ENCODE peak calls at places on chromosomes 11 and 22, in four cellular contexts. V is dorsolateral prefrontal cortex, L is GM06990, R is ovary. P is an unnamed sample.

GRCh38 chr11:44309483-44310197 is at the start of gene ALX4:
- DNase-seq in R (no peak), L (no peak), V (no peak), P (no peak)

GRCh38 chr11:120652705-120653335 is 141.3 kb downstream of the GRIK4 start:
- DNase-seq in L (no peak), V (no peak), R (no peak), P (no peak)

GRCh38 chr22:38482662-38483308 is 14.9 kb downstream of the KDELR3 start:
- DNase-seq in V (no peak), R (no peak), L (no peak), P (no peak)

GRCh38 chr22:39091136-39092081 is 5.6 kb upstream of the APOBEC3H start:
- DNase-seq in L (no peak), V (no peak), R (no peak), P (no peak)

GRCh38 chr11:121844016-121844415 is 272.0 kb downstream of the BLID start:
- DNase-seq in V (no peak), L (no peak), R (no peak), P (no peak)

GRCh38 chr22:24129980-24130379 is 51.3 kb upstream of the SUSD2 start:
- DNase-seq in R (no peak), V (no peak), L (no peak), P (no peak)

GRCh38 chr11:7583248-7583647 is 69.4 kb downstream of the PPFIBP2 start:
- DNase-seq in R (no peak), L (no peak), V (no peak), P (no peak)

GRCh38 chr22:40224702-40225101 is 47.0 kb downstream of the TNRC6B start:
- DNase-seq in R (no peak), V (no peak), L (no peak), P (no peak)

GRCh38 chr11:2130881-2131352 is 8.3 kb downstream of the IGF2 start:
- DNase-seq in V (no peak), R (no peak), L (no peak), P (no peak)

GRCh38 chr11:120280566-120281160 is 40.7 kb downstream of the POU2F3 start:
- DNase-seq in V (no peak), R (no peak), L (no peak), P (no peak)

GRCh38 chr22:19016081-19016480 is 80.0 kb upstream of the PRODH start:
- DNase-seq in R (no peak), V (no peak), L (no peak), P (no peak)

GRCh38 chr22:40329021-40329456 is 17.3 kb upstream of the ADSL start:
- DNase-seq in V (no peak), L (no peak), R (no peak), P (no peak)

GRCh38 chr11:67371199-67371548 is 2.2 kb downstream of the CLCF1 start:
- DNase-seq in V (no peak), L (no peak), R (no peak), P (no peak)

GRCh38 chr11:67372232-67372992 is 986 bp downstream of the CLCF1 start:
- DNase-seq in V (no peak), R (peak; percentile 53), L (no peak), P (no peak)

GRCh38 chr11:67370351-67371076 is 2.9 kb downstream of the CLCF1 start:
- DNase-seq in V (no peak), R (peak; percentile 36), L (no peak), P (no peak)

GRCh38 chr11:67372993-67373915 is at the start of gene CLCF1:
- DNase-seq in L (peak; percentile 59), V (no peak), R (peak; percentile 82), P (peak; percentile 81)

GRCh38 chr11:67371549-67372231 is 1.7 kb downstream of the CLCF1 start:
- DNase-seq in R (peak; percentile 45), L (peak; percentile 34), V (no peak), P (peak; percentile 67)
- TF ChIP-seq CTCF in R (peak; percentile 28), L (peak; percentile 46), V (no peak), P (peak; percentile 30)

GRCh38 chr11:117946842-117947526 is 17.8 kb upstream of the TMPRSS13 start:
- DNase-seq in L (peak; percentile 54), R (peak; percentile 93), V (peak; percentile 90), P (peak; percentile 79)

GRCh38 chr11:117942255-117942654 is 13.1 kb upstream of the TMPRSS13 start:
- DNase-seq in R (no peak), V (no peak), L (no peak), P (no peak)

GRCh38 chr11:117944554-117944953 is 15.4 kb upstream of the TMPRSS13 start:
- DNase-seq in L (no peak), R (no peak), V (no peak), P (no peak)

GRCh38 chr11:117946196-117946841 is 17.1 kb upstream of the TMPRSS13 start:
- DNase-seq in V (no peak), L (no peak), R (no peak), P (no peak)

GRCh38 chr11:117945047-117945820 is 16.0 kb upstream of the TMPRSS13 start:
- DNase-seq in V (no peak), L (no peak), R (no peak), P (no peak)
- TF ChIP-seq CTCF in V (no peak), L (peak; percentile 29), R (no peak), P (peak; percentile 5)

GRCh38 chr11:117843666-117844484 is 19.3 kb upstream of the FXYD2 start:
- DNase-seq in L (peak; percentile 59), R (peak; percentile 89), V (peak; percentile 90), P (peak; percentile 71)
- TF ChIP-seq CTCF in L (peak; percentile 92), R (peak; percentile 96), V (peak; percentile 97), P (peak; percentile 99)

DNA sequence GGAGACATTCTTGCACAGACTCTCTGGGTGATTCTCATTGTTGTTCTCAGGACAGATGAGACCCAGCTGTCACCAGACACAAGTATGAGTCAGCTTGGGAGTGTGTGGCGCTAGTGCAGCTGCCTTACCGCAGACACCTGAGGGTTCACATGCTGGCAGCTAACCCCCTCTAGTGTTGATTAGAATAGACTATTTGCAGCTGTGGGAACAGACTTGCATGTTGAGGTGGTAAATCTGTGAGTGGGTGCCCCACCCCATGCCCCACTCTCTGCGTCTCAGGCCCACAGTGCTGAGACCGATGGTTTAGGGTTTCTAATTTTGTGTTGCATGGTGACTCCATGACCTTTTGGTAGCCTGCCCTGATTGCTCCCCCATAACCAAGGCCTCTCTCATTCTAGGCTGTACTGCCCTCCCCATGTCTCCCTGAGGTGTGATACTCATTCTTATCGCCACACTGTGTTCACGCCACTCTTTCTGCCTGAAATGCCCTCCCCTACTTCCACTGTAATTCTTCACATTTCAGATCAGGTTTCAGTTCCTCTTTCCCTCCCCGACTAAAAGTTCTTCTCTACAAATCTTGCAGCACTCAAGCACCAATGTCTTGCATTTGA is 73.7 kb upstream of the KIRREL3 start:
- DNase-seq in V (no peak), L (peak; percentile 75), R (no peak), P (peak; percentile 66)
- TF ChIP-seq CTCF in V (no peak), L (peak; percentile 73), R (no peak), P (peak; percentile 6)

GRCh38 chr11:70082829-70083228 is 4.7 kb downstream of the ANO1 start:
- DNase-seq in L (no peak), R (no peak), V (no peak), P (no peak)
- TF ChIP-seq CTCF in L (peak; percentile 42), R (no peak), V (no peak), P (no peak)

DNA sequence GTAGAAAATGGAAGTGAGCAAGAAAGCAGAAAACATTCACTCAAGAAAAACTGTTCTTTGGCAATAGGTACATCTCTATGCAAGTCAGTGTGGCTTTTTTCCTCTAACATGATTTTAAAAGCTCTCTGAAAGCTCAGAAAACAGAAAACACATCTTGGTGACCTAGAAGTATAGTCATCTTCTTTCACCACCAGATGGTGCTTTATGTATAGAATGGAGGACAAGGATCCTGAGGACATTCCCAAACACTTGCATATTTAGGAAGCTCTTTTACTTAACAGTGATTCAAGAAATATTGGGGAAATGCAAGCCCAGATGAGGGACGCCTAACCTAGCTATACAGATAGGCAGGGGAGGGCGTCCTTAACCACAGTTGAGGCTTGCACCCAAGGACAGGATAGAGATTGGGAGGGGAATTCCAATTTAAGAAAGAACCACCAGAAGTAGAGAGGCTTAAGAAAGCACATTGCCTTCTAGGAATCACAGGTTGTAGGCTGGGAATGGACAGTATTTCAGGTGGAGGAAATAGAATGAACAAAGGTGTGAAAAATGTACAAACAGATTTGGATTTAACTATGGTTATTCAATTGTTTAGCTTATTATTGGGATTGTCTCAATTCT is 13.8 kb upstream of the CCDC81 start:
- DNase-seq in L (no peak), V (no peak), R (no peak), P (peak; percentile 18)
- TF ChIP-seq CTCF in L (no peak), V (no peak), R (no peak), P (peak; percentile 5)

P was measured in GM10248.